ENCODE peak calls at places on chromosomes 6 and 20, in seven cellular contexts. E, H, F, B, A, U and O are unnamed samples.

GRCh38 chr6:46490425-46491200 is 636 bp downstream of the RCAN2 start:
- DNase-seq in E (no peak), H (no peak), F (peak; percentile 33), B (peak; percentile 3), A (no peak), U (no peak), O (no peak)

GRCh38 chr6:5501837-5502236 is 240.5 kb downstream of the FARS2 start:
- DNase-seq in E (no peak), H (no peak), F (no peak), B (no peak), A (no peak), U (no peak), O (no peak)

GRCh38 chr20:48260370-48260769 is 475.1 kb upstream of the SULF2 start:
- DNase-seq in E (no peak), H (no peak), F (no peak), B (no peak), A (no peak), U (no peak), O (no peak)

GRCh38 chr20:555933-556332 is 12.3 kb upstream of the CSNK2A1 start:
- DNase-seq in E (no peak), H (no peak), F (no peak), B (no peak), A (no peak), U (no peak), O (no peak)

GRCh38 chr6:71349976-71350615 is 61.5 kb downstream of the OGFRL1 start:
- DNase-seq in E (no peak), H (no peak), F (no peak), B (no peak), A (no peak), U (no peak), O (no peak)

GRCh38 chr6:35470663-35471120 is 2.5 kb downstream of the RPL10A start:
- DNase-seq in E (no peak), H (no peak), F (no peak), B (no peak), A (no peak), U (no peak), O (no peak)

GRCh38 chr6:155344341-155345006 is 30.2 kb upstream of the TFB1M start:
- DNase-seq in E (no peak), H (no peak), F (no peak), B (no peak), A (no peak), U (no peak), O (no peak)

GRCh38 chr20:37519508-37520416 is 1.3 kb upstream of the NNAT start:
- DNase-seq in E (no peak), H (no peak), F (no peak), B (no peak), A (no peak), U (no peak), O (no peak)

GRCh38 chr20:50415516-50416268 is 94.5 kb upstream of the PTPN1 start:
- DNase-seq in E (no peak), H (no peak), F (peak; percentile 99), B (no peak), A (no peak), U (no peak), O (no peak)

GRCh38 chr20:62896526-62896925 is 29.8 kb downstream of the DIDO1 start:
- DNase-seq in E (no peak), H (no peak), F (no peak), B (no peak), A (no peak), U (no peak), O (no peak)

GRCh38 chr6:49257549-49257948 is 205.5 kb downstream of the MMUT start:
- DNase-seq in E (no peak), H (no peak), F (no peak), B (no peak), A (no peak), U (no peak), O (no peak)